ENCODE peak calls at places on chromosomes 5 and 9, in nine cellular contexts. One of them, this sample, is unnamed.

GRCh38 chr9:124079176-124079925 is 67.8 kb downstream of the LHX2 start:
- DNase-seq in heart right ventricle: no peak
- DNase-seq in GM23338: peak
- DNase-seq in hepatocyte: no peak
- DNase-seq in fibroblast of lung: peak
- DNase-seq in WERI-Rb-1: no peak
- DNase-seq in right lobe of liver: no peak
- DNase-seq in heart left ventricle: no peak
- DNase-seq in dorsolateral prefrontal cortex: peak
- DNase-seq in this sample: no peak

GRCh38 chr9:136084191-136084944 is 10.7 kb downstream of the NACC2 start:
- DNase-seq in WERI-Rb-1: no peak
- DNase-seq in dorsolateral prefrontal cortex: no peak
- DNase-seq in right lobe of liver: peak
- DNase-seq in heart right ventricle: peak
- DNase-seq in heart left ventricle: peak
- DNase-seq in hepatocyte: no peak
- DNase-seq in GM23338: no peak
- DNase-seq in fibroblast of lung: no peak
- DNase-seq in this sample: no peak

GRCh38 chr5:89396262-89396975 is 513.4 kb upstream of the MEF2C start:
- DNase-seq in dorsolateral prefrontal cortex: no peak
- DNase-seq in WERI-Rb-1: no peak
- DNase-seq in hepatocyte: no peak
- DNase-seq in heart left ventricle: no peak
- DNase-seq in GM23338: peak
- DNase-seq in fibroblast of lung: peak
- DNase-seq in right lobe of liver: no peak
- DNase-seq in heart right ventricle: no peak
- DNase-seq in this sample: no peak

GRCh38 chr9:132002827-132003704 is 76.6 kb downstream of the MED27 start:
- DNase-seq in heart left ventricle: no peak
- DNase-seq in WERI-Rb-1: no peak
- DNase-seq in hepatocyte: no peak
- DNase-seq in heart right ventricle: no peak
- DNase-seq in dorsolateral prefrontal cortex: no peak
- DNase-seq in right lobe of liver: no peak
- DNase-seq in fibroblast of lung: no peak
- DNase-seq in GM23338: no peak
- DNase-seq in this sample: no peak

GRCh38 chr9:4921449-4921848 is 63.6 kb upstream of the JAK2 start:
- DNase-seq in heart right ventricle: no peak
- DNase-seq in GM23338: no peak
- DNase-seq in heart left ventricle: no peak
- DNase-seq in right lobe of liver: peak
- DNase-seq in hepatocyte: no peak
- DNase-seq in fibroblast of lung: no peak
- DNase-seq in dorsolateral prefrontal cortex: no peak
- DNase-seq in WERI-Rb-1: peak
- DNase-seq in this sample: no peak

GRCh38 chr5:55134053-55134722 is 25.8 kb upstream of the GPX8 start:
- DNase-seq in fibroblast of lung: no peak
- DNase-seq in heart right ventricle: no peak
- DNase-seq in right lobe of liver: no peak
- DNase-seq in dorsolateral prefrontal cortex: no peak
- DNase-seq in hepatocyte: no peak
- DNase-seq in GM23338: no peak
- DNase-seq in heart left ventricle: no peak
- DNase-seq in WERI-Rb-1: no peak
- DNase-seq in this sample: no peak

GRCh38 chr9:100222674-100223073 is 123.6 kb downstream of the INVS start:
- DNase-seq in heart right ventricle: no peak
- DNase-seq in right lobe of liver: no peak
- DNase-seq in heart left ventricle: no peak
- DNase-seq in dorsolateral prefrontal cortex: no peak
- DNase-seq in hepatocyte: peak
- DNase-seq in fibroblast of lung: peak
- DNase-seq in WERI-Rb-1: no peak
- DNase-seq in GM23338: peak
- DNase-seq in this sample: no peak

GRCh38 chr9:83469722-83470121 is 68.5 kb downstream of the FRMD3 start:
- DNase-seq in heart left ventricle: no peak
- DNase-seq in fibroblast of lung: no peak
- DNase-seq in right lobe of liver: no peak
- DNase-seq in heart right ventricle: no peak
- DNase-seq in hepatocyte: peak
- DNase-seq in dorsolateral prefrontal cortex: no peak
- DNase-seq in WERI-Rb-1: no peak
- DNase-seq in GM23338: peak
- DNase-seq in this sample: no peak

GRCh38 chr5:58922392-58923171 is 339.7 kb downstream of the RAB3C start:
- DNase-seq in hepatocyte: no peak
- DNase-seq in right lobe of liver: no peak
- DNase-seq in WERI-Rb-1: no peak
- DNase-seq in fibroblast of lung: peak
- DNase-seq in dorsolateral prefrontal cortex: peak
- DNase-seq in heart right ventricle: peak
- DNase-seq in GM23338: no peak
- DNase-seq in heart left ventricle: peak
- DNase-seq in this sample: peak

GRCh38 chr9:3441197-3441816 is 84.5 kb downstream of the RFX3 start:
- DNase-seq in hepatocyte: peak
- DNase-seq in dorsolateral prefrontal cortex: no peak
- DNase-seq in heart right ventricle: no peak
- DNase-seq in fibroblast of lung: peak
- DNase-seq in WERI-Rb-1: peak
- DNase-seq in heart left ventricle: no peak
- DNase-seq in right lobe of liver: peak
- DNase-seq in GM23338: peak
- DNase-seq in this sample: no peak

GRCh38 chr9:126375386-126375785 is 48.8 kb downstream of the MVB12B start:
- DNase-seq in dorsolateral prefrontal cortex: no peak
- DNase-seq in WERI-Rb-1: no peak
- DNase-seq in right lobe of liver: no peak
- DNase-seq in hepatocyte: peak
- DNase-seq in heart left ventricle: no peak
- DNase-seq in heart right ventricle: no peak
- DNase-seq in fibroblast of lung: peak
- DNase-seq in GM23338: peak
- DNase-seq in this sample: no peak

GRCh38 chr9:5621327-5621726 is 7.6 kb upstream of the RIC1 start:
- DNase-seq in fibroblast of lung: peak
- DNase-seq in dorsolateral prefrontal cortex: no peak
- DNase-seq in heart left ventricle: no peak
- DNase-seq in heart right ventricle: no peak
- DNase-seq in GM23338: no peak
- DNase-seq in hepatocyte: no peak
- DNase-seq in right lobe of liver: no peak
- DNase-seq in WERI-Rb-1: no peak
- DNase-seq in this sample: no peak

GRCh38 chr5:8905021-8905420 is 640.9 kb downstream of the SEMA5A start:
- DNase-seq in right lobe of liver: no peak
- DNase-seq in WERI-Rb-1: no peak
- DNase-seq in GM23338: no peak
- DNase-seq in fibroblast of lung: peak
- DNase-seq in dorsolateral prefrontal cortex: no peak
- DNase-seq in heart left ventricle: no peak
- DNase-seq in heart right ventricle: no peak
- DNase-seq in hepatocyte: peak
- DNase-seq in this sample: no peak

GRCh38 chr5:167296680-167297079 is 994.8 kb upstream of the WWC1 start:
- DNase-seq in hepatocyte: no peak
- DNase-seq in fibroblast of lung: no peak
- DNase-seq in heart left ventricle: no peak
- DNase-seq in GM23338: no peak
- DNase-seq in dorsolateral prefrontal cortex: no peak
- DNase-seq in WERI-Rb-1: no peak
- DNase-seq in heart right ventricle: no peak
- DNase-seq in right lobe of liver: no peak
- DNase-seq in this sample: no peak

GRCh38 chr5:81292130-81292529 is 9.3 kb upstream of the ZCCHC9 start:
- DNase-seq in heart right ventricle: no peak
- DNase-seq in WERI-Rb-1: no peak
- DNase-seq in dorsolateral prefrontal cortex: no peak
- DNase-seq in fibroblast of lung: no peak
- DNase-seq in hepatocyte: no peak
- DNase-seq in GM23338: no peak
- DNase-seq in right lobe of liver: no peak
- DNase-seq in heart left ventricle: no peak
- DNase-seq in this sample: no peak

GRCh38 chr9:92637331-92637730 is 32.6 kb downstream of the IPPK start:
- DNase-seq in fibroblast of lung: no peak
- DNase-seq in GM23338: no peak
- DNase-seq in right lobe of liver: no peak
- DNase-seq in hepatocyte: no peak
- DNase-seq in heart left ventricle: no peak
- DNase-seq in heart right ventricle: no peak
- DNase-seq in WERI-Rb-1: no peak
- DNase-seq in dorsolateral prefrontal cortex: no peak
- DNase-seq in this sample: no peak

GRCh38 chr9:88804289-88804596 is 187.0 kb upstream of the S1PR3 start:
- DNase-seq in right lobe of liver: no peak
- DNase-seq in heart left ventricle: no peak
- DNase-seq in hepatocyte: no peak
- DNase-seq in GM23338: no peak
- DNase-seq in heart right ventricle: no peak
- DNase-seq in WERI-Rb-1: no peak
- DNase-seq in dorsolateral prefrontal cortex: no peak
- DNase-seq in fibroblast of lung: no peak
- DNase-seq in this sample: no peak

GRCh38 chr9:108439967-108440366 is 415.8 kb downstream of the ACTL7B start:
- DNase-seq in fibroblast of lung: peak
- DNase-seq in dorsolateral prefrontal cortex: no peak
- DNase-seq in WERI-Rb-1: no peak
- DNase-seq in heart right ventricle: no peak
- DNase-seq in heart left ventricle: no peak
- DNase-seq in GM23338: no peak
- DNase-seq in hepatocyte: peak
- DNase-seq in right lobe of liver: no peak
- DNase-seq in this sample: no peak

GRCh38 chr5:135248801-135249231 is 150.2 kb downstream of the MACROH2A1 start:
- DNase-seq in hepatocyte: no peak
- DNase-seq in fibroblast of lung: no peak
- DNase-seq in heart right ventricle: no peak
- DNase-seq in WERI-Rb-1: peak
- DNase-seq in heart left ventricle: no peak
- DNase-seq in right lobe of liver: peak
- DNase-seq in dorsolateral prefrontal cortex: no peak
- DNase-seq in GM23338: no peak
- DNase-seq in this sample: peak

GRCh38 chr5:135245521-135246499 is 153.2 kb downstream of the MACROH2A1 start:
- DNase-seq in fibroblast of lung: peak
- DNase-seq in heart left ventricle: no peak
- DNase-seq in hepatocyte: no peak
- DNase-seq in heart right ventricle: no peak
- DNase-seq in dorsolateral prefrontal cortex: no peak
- DNase-seq in GM23338: no peak
- DNase-seq in WERI-Rb-1: peak
- DNase-seq in right lobe of liver: peak
- DNase-seq in this sample: peak

GRCh38 chr5:135244620-135245021 is 154.4 kb downstream of the MACROH2A1 start:
- DNase-seq in fibroblast of lung: no peak
- DNase-seq in heart right ventricle: no peak
- DNase-seq in dorsolateral prefrontal cortex: no peak
- DNase-seq in hepatocyte: no peak
- DNase-seq in WERI-Rb-1: peak
- DNase-seq in heart left ventricle: no peak
- DNase-seq in GM23338: no peak
- DNase-seq in right lobe of liver: peak
- DNase-seq in this sample: peak

GRCh38 chr5:135246923-135247795 is 151.9 kb downstream of the MACROH2A1 start:
- DNase-seq in WERI-Rb-1: peak
- DNase-seq in GM23338: no peak
- DNase-seq in heart left ventricle: no peak
- DNase-seq in fibroblast of lung: peak
- DNase-seq in dorsolateral prefrontal cortex: no peak
- DNase-seq in heart right ventricle: no peak
- DNase-seq in hepatocyte: peak
- DNase-seq in right lobe of liver: peak
- DNase-seq in this sample: peak

GRCh38 chr5:135246605-135246922 is 152.5 kb downstream of the MACROH2A1 start:
- DNase-seq in heart left ventricle: no peak
- DNase-seq in hepatocyte: no peak
- DNase-seq in right lobe of liver: no peak
- DNase-seq in dorsolateral prefrontal cortex: peak
- DNase-seq in fibroblast of lung: no peak
- DNase-seq in heart right ventricle: no peak
- DNase-seq in WERI-Rb-1: no peak
- DNase-seq in GM23338: no peak
- DNase-seq in this sample: no peak
- H3K27ac ChIP-seq in heart left ventricle: no peak
- H3K27ac ChIP-seq in hepatocyte: peak
- H3K27ac ChIP-seq in right lobe of liver: no peak
- H3K27ac ChIP-seq in dorsolateral prefrontal cortex: no peak
- H3K27ac ChIP-seq in fibroblast of lung: peak
- H3K27ac ChIP-seq in heart right ventricle: no peak
- H3K27ac ChIP-seq in WERI-Rb-1: peak
- H3K27ac ChIP-seq in GM23338: no peak
- H3K27ac ChIP-seq in this sample: peak

DNA sequence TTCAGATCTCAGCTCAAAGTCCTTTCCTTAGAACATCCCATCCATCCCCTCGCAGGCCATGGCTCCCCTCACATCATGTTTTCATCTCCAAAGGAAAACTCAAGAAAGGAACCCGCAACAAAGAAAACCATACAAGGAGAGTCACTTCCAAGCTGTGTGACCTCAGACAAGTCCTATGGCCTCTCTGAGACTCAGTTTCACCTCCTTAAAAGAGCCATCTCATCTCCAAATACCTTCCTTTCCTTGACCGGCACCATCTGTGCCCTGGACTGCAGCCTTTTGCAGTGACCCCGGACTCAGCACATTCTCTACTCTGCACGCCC is 10.7 kb downstream of the CORO2A start:
- DNase-seq in dorsolateral prefrontal cortex: no peak
- DNase-seq in fibroblast of lung: no peak
- DNase-seq in heart right ventricle: no peak
- DNase-seq in heart left ventricle: no peak
- DNase-seq in hepatocyte: no peak
- DNase-seq in GM23338: no peak
- DNase-seq in WERI-Rb-1: no peak
- DNase-seq in right lobe of liver: no peak
- DNase-seq in this sample: no peak
- H3K4me3 ChIP-seq in dorsolateral prefrontal cortex: no peak
- H3K4me3 ChIP-seq in fibroblast of lung: no peak
- H3K4me3 ChIP-seq in heart right ventricle: no peak
- H3K4me3 ChIP-seq in heart left ventricle: no peak
- H3K4me3 ChIP-seq in hepatocyte: no peak
- H3K4me3 ChIP-seq in GM23338: no peak
- H3K4me3 ChIP-seq in WERI-Rb-1: no peak
- H3K4me3 ChIP-seq in right lobe of liver: no peak
- H3K4me3 ChIP-seq in this sample: no peak

GRCh38 chr5:73218552-73219171 is 45.7 kb downstream of the TMEM174 start:
- DNase-seq in fibroblast of lung: peak
- DNase-seq in heart left ventricle: no peak
- DNase-seq in WERI-Rb-1: no peak
- DNase-seq in dorsolateral prefrontal cortex: no peak
- DNase-seq in right lobe of liver: no peak
- DNase-seq in hepatocyte: peak
- DNase-seq in GM23338: peak
- DNase-seq in heart right ventricle: no peak
- DNase-seq in this sample: no peak
- TF ChIP-seq CTCF in fibroblast of lung: peak
- TF ChIP-seq CTCF in heart left ventricle: no peak
- TF ChIP-seq CTCF in WERI-Rb-1: peak
- TF ChIP-seq CTCF in dorsolateral prefrontal cortex: no peak
- TF ChIP-seq CTCF in right lobe of liver: peak
- TF ChIP-seq CTCF in hepatocyte: peak
- TF ChIP-seq CTCF in GM23338: peak
- TF ChIP-seq CTCF in heart right ventricle: no peak
- TF ChIP-seq CTCF in this sample: no peak

GRCh38 chr9:72691671-72692070 is 170.3 kb downstream of the TMC1 start:
- DNase-seq in fibroblast of lung: no peak
- DNase-seq in dorsolateral prefrontal cortex: no peak
- DNase-seq in hepatocyte: no peak
- DNase-seq in GM23338: no peak
- DNase-seq in WERI-Rb-1: no peak
- DNase-seq in right lobe of liver: no peak
- DNase-seq in heart right ventricle: no peak
- DNase-seq in heart left ventricle: no peak
- DNase-seq in this sample: no peak
- H3K27ac ChIP-seq in fibroblast of lung: no peak
- H3K27ac ChIP-seq in dorsolateral prefrontal cortex: no peak
- H3K27ac ChIP-seq in hepatocyte: no peak
- H3K27ac ChIP-seq in GM23338: no peak
- H3K27ac ChIP-seq in WERI-Rb-1: no peak
- H3K27ac ChIP-seq in right lobe of liver: no peak
- H3K27ac ChIP-seq in heart right ventricle: no peak
- H3K27ac ChIP-seq in heart left ventricle: no peak
- H3K27ac ChIP-seq in this sample: no peak

This sample was measured in uterus.